ENCODE peak calls at places on chromosomes 13 and 19, in six cellular contexts. B, P, E, D, Y and F are unnamed samples.

GRCh38 chr13:42384265-42384664 is 112.3 kb downstream of the AKAP11 start:
- DNase-seq in P (no peak), Y (no peak), E (no peak), B (no peak), D (no peak), F (no peak)

GRCh38 chr19:39497850-39498261 is 891 bp upstream of the DLL3 start:
- DNase-seq in D (peak), Y (peak), B (peak), P (peak), E (peak), F (peak)

GRCh38 chr13:78326608-78327007 is 276.7 kb downstream of the POU4F1 start:
- DNase-seq in E (no peak), B (no peak), P (no peak), Y (no peak), D (no peak), F (no peak)

GRCh38 chr13:26186995-26187394 is 35.1 kb downstream of the RNF6 start:
- DNase-seq in E (no peak), Y (no peak), P (no peak), B (peak), D (no peak), F (no peak)

GRCh38 chr13:42750858-42751257 is 30.5 kb upstream of the FAM216B start:
- DNase-seq in B (no peak), P (no peak), E (no peak), D (no peak), Y (no peak), F (no peak)

GRCh38 chr13:45773236-45773635 is 71.1 kb downstream of the CBY2 start:
- DNase-seq in D (peak), B (no peak), E (no peak), P (peak), Y (no peak), F (no peak)

GRCh38 chr19:2722541-2723344 is 1.6 kb upstream of the DIRAS1 start:
- DNase-seq in P (peak), E (no peak), B (no peak), Y (no peak), D (peak), F (no peak)

GRCh38 chr19:10514211-10515145 is 2.8 kb downstream of the S1PR5 start:
- DNase-seq in E (no peak), B (peak), P (no peak), D (no peak), Y (peak), F (no peak)

GRCh38 chr13:70255406-70255991 is 147.2 kb upstream of the KLHL1 start:
- DNase-seq in P (no peak), E (no peak), D (no peak), B (no peak), Y (no peak), F (no peak)

GRCh38 chr13:26401069-26401468 is 147.1 kb downstream of the CDK8 start:
- DNase-seq in P (no peak), B (no peak), E (no peak), Y (no peak), D (no peak), F (no peak)

GRCh38 chr19:48329167-48329891 is 4.0 kb downstream of the EMP3 start:
- DNase-seq in Y (no peak), P (peak), B (peak), E (no peak), D (peak), F (peak)

GRCh38 chr13:104571161-104571889 is 1505.1 kb upstream of the SLC10A2 start:
- DNase-seq in E (peak), B (peak), Y (peak), D (peak), P (peak), F (peak)

GRCh38 chr19:13978721-13979191 is 26.4 kb downstream of the DCAF15 start:
- DNase-seq in E (peak), Y (no peak), D (no peak), B (no peak), P (peak), F (no peak)

GRCh38 chr13:80338781-80339577 is 1.9 kb downstream of the SPRY2 start:
- DNase-seq in D (peak), E (peak), B (peak), Y (peak), P (peak), F (peak)

GRCh38 chr19:1254081-1254527 is 5.7 kb downstream of the MIDN start:
- DNase-seq in Y (no peak), P (no peak), B (no peak), D (no peak), E (no peak), F (no peak)

GRCh38 chr13:92967923-92968322 is 258.7 kb upstream of the GPC6 start:
- DNase-seq in P (no peak), Y (no peak), E (no peak), D (peak), B (no peak), F (peak)

GRCh38 chr19:48918801-48919247 is 14.7 kb upstream of the DHDH start:
- DNase-seq in Y (peak), P (peak), B (peak), E (peak), D (no peak), F (peak)

GRCh38 chr19:15194938-15195337 is 5.9 kb downstream of the NOTCH3 start:
- DNase-seq in B (no peak), E (no peak), D (peak), Y (no peak), P (no peak), F (no peak)

GRCh38 chr13:97502691-97503090 is 68.7 kb downstream of the RAP2A start:
- DNase-seq in B (no peak), D (no peak), P (peak), E (no peak), Y (no peak), F (no peak)

GRCh38 chr19:5990289-5990797 is 12.4 kb upstream of the RANBP3 start:
- DNase-seq in B (peak), E (no peak), Y (peak), D (no peak), P (no peak), F (peak)

GRCh38 chr13:107721436-107721835 is 493.9 kb downstream of the LIG4 start:
- DNase-seq in E (no peak), B (no peak), Y (no peak), P (no peak), D (no peak), F (no peak)

GRCh38 chr19:1370579-1371361 is 12.9 kb upstream of the NDUFS7 start:
- DNase-seq in D (no peak), Y (no peak), B (no peak), E (no peak), P (no peak), F (no peak)

GRCh38 chr19:10045371-10045770 is 32.1 kb downstream of the RDH8 start:
- DNase-seq in B (no peak), P (no peak), Y (no peak), E (no peak), D (no peak), F (no peak)

GRCh38 chr19:694481-695349 is 537 bp downstream of the PRSS57 start:
- DNase-seq in Y (no peak), P (no peak), D (no peak), E (no peak), B (no peak), F (no peak)

GRCh38 chr19:48745208-48745995 is 1.3 kb downstream of the IZUMO1 start:
- DNase-seq in E (no peak), B (peak), D (peak), Y (peak), P (peak), F (peak)

GRCh38 chr19:7292950-7293794 is 1.0 kb downstream of the INSR start:
- DNase-seq in P (no peak), B (peak), Y (peak), D (no peak), E (no peak), F (peak)

GRCh38 chr19:35144259-35144599 is 1.2 kb downstream of the FXYD7 start:
- DNase-seq in P (no peak), Y (no peak), E (no peak), B (no peak), D (no peak), F (no peak)

GRCh38 chr19:15463865-15464371 is 426 bp downstream of the RASAL3 start:
- DNase-seq in Y (no peak), D (no peak), P (no peak), E (no peak), B (peak), F (no peak)

GRCh38 chr19:15291666-15292065 is 40.7 kb downstream of the BRD4 start:
- DNase-seq in D (peak), P (peak), E (no peak), B (no peak), Y (no peak), F (no peak)

GRCh38 chr13:109198585-109198984 is 569.2 kb downstream of the MYO16 start:
- DNase-seq in B (no peak), P (peak), E (no peak), D (peak), Y (no peak), F (no peak)

GRCh38 chr13:46386996-46387851 is at the start of gene RUBCNL:
- DNase-seq in Y (peak), B (peak), D (no peak), E (peak), P (peak), F (peak)

GRCh38 chr13:105497597-105497996 is 1037.9 kb downstream of the EFNB2 start:
- DNase-seq in B (no peak), Y (no peak), E (no peak), D (no peak), P (no peak), F (no peak)

GRCh38 chr13:51673165-51673564 is 88.9 kb downstream of the WDFY2 start:
- DNase-seq in Y (no peak), B (no peak), P (no peak), E (no peak), D (no peak), F (no peak)

GRCh38 chr13:51676739-51677138 is 92.5 kb downstream of the WDFY2 start:
- DNase-seq in P (no peak), Y (no peak), E (no peak), B (no peak), D (no peak), F (no peak)

GRCh38 chr13:51675877-51676276 is 91.6 kb downstream of the WDFY2 start:
- DNase-seq in Y (no peak), B (no peak), E (no peak), P (no peak), D (no peak), F (no peak)

GRCh38 chr13:51674276-51674675 is 90.0 kb downstream of the WDFY2 start:
- DNase-seq in E (no peak), B (no peak), Y (no peak), P (no peak), D (no peak), F (peak)

GRCh38 chr13:51675385-51675784 is 91.1 kb downstream of the WDFY2 start:
- DNase-seq in D (no peak), E (no peak), Y (no peak), P (no peak), B (no peak), F (no peak)
- H2AK5ac ChIP-seq in D (no peak), E (no peak), Y (no peak), P (no peak), B (no peak), F (no peak)

GRCh38 chr13:112859128-112859816 is 109.7 kb upstream of the MCF2L start:
- DNase-seq in D (no peak), P (no peak), B (no peak), Y (no peak), E (no peak), F (no peak)
- H2AK5ac ChIP-seq in D (no peak), P (peak), B (no peak), Y (no peak), E (no peak), F (no peak)

GRCh38 chr19:11767633-11768133 is 883 bp downstream of the ZNF441 start:
- DNase-seq in Y (peak), B (no peak), E (no peak), D (peak), P (peak), F (peak)

GRCh38 chr19:11763117-11763516 is 3.7 kb upstream of the ZNF441 start:
- DNase-seq in E (no peak), B (no peak), Y (no peak), D (no peak), P (no peak), F (no peak)

GRCh38 chr19:11769995-11770394 is 3.2 kb downstream of the ZNF441 start:
- DNase-seq in B (no peak), Y (no peak), D (no peak), E (no peak), P (no peak), F (no peak)

GRCh38 chr19:11763611-11764010 is 3.2 kb upstream of the ZNF441 start:
- DNase-seq in D (no peak), E (no peak), B (no peak), Y (no peak), P (no peak), F (no peak)

DNA sequence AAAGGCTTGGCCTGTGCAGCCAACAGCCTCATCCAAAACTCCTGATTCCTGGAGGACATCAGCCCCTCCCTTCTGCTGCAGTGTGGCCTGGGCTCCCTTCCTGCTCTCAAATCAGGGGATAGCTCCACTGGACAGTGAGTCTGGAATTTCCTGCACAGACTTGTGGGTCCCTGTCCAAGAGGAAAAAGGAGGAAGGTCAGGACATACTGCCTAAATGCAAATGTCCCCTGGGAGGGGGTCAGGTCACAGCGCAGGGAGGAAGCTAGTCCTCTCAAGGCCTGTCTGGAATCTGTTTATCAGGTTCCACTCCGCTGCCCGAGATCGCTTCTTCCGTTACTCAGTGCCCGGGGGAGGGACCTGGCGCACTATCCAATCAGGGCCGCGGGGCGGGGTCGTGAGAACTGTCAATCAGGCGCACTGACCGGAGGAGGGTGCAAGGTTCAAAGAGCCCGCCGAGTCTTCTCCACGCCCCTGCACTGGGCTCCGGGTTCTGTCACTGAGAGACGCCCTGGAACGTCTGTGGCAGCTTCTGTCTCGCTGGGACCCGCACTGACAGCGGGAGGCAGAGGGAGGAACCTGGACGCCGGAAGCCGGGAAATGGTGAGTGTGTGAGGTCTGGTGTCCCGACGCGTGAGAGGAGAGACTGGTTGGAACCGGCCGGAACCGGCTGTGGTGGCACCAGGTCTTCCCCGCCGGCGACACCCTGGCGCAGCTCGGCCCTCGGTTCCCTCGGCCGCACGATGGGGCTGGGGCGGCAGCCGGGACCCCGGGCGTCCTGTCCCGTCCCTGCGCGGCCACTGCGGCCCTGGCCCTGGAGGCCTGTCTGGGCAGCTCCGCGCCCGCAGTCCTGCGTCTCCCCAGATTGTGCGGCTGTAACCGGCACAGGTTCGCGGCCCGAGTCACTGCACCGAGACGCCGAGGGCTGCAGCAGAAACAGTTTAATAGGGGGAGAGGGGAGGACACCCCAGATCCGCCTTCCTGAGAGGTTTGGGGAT is at the start of gene ZNF441:
- DNase-seq in P (peak), E (peak), D (peak), Y (peak), B (peak), F (peak)
- H2AK5ac ChIP-seq in P (no peak), E (peak), D (peak), Y (no peak), B (no peak), F (no peak)

GRCh38 chr19:46715620-46716012 is 1.3 kb downstream of the PRKD2 start:
- DNase-seq in E (no peak), Y (no peak), D (no peak), P (no peak), B (no peak), F (no peak)

GRCh38 chr19:46716013-46716671 is 772 bp downstream of the PRKD2 start:
- DNase-seq in P (peak), B (peak), E (no peak), Y (peak), D (no peak), F (peak)

GRCh38 chr19:46717034-46717715 is at the start of gene PRKD2:
- DNase-seq in B (peak), E (peak), Y (peak), D (peak), P (peak), F (peak)

GRCh38 chr19:46717716-46718143 is 816 bp upstream of the PRKD2 start:
- DNase-seq in B (no peak), E (no peak), Y (peak), P (no peak), D (no peak), F (no peak)

GRCh38 chr19:46716672-46717033 is 261 bp downstream of the PRKD2 start:
- DNase-seq in E (no peak), B (no peak), Y (no peak), D (no peak), P (no peak), F (peak)
- H2AK5ac ChIP-seq in E (peak), B (no peak), Y (no peak), D (no peak), P (no peak), F (no peak)

GRCh38 chr13:96018135-96018534 is 35.1 kb downstream of the UGGT2 start:
- DNase-seq in P (no peak), B (no peak), D (no peak), Y (no peak), E (no peak), F (no peak)
- H2AK5ac ChIP-seq in P (no peak), B (no peak), D (no peak), Y (no peak), E (no peak), F (no peak)